ENCODE peak calls at places on chromosome 17, in four cellular contexts. P, E, X and F are unnamed samples.

GRCh38 chr17:14299261-14300093 is 1.4 kb upstream of the HS3ST3B1 start:
- DNase-seq in P (no peak), E (no peak), X (no peak), F (peak; percentile 28)

GRCh38 chr17:82780981-82781893 is 29.4 kb downstream of the TBCD start:
- DNase-seq in P (no peak), E (no peak), X (no peak), F (no peak)

GRCh38 chr17:82305727-82306300 is 11.6 kb downstream of the CD7 start:
- DNase-seq in P (no peak), E (no peak), X (no peak), F (no peak)

GRCh38 chr17:3559270-3559645 is 1.6 kb upstream of the TRPV3 start:
- DNase-seq in P (no peak), E (no peak), X (no peak), F (no peak)

GRCh38 chr17:67058036-67058435 is 13.7 kb downstream of the CACNG1 start:
- DNase-seq in P (no peak), E (no peak), X (no peak), F (no peak)

GRCh38 chr17:39667262-39668140 is 752 bp upstream of the PNMT start:
- DNase-seq in P (no peak), E (no peak), X (no peak), F (no peak)

GRCh38 chr17:3038941-3039340 is 24.5 kb downstream of the OR1D5 start:
- DNase-seq in P (no peak), E (no peak), X (no peak), F (no peak)

GRCh38 chr17:35094902-35095301 is 24.8 kb downstream of the RAD51D start:
- DNase-seq in P (no peak), E (peak; percentile 89), X (no peak), F (no peak)

GRCh38 chr17:57264776-57265175 is 8.5 kb downstream of the MSI2 start:
- DNase-seq in P (no peak), E (no peak), X (no peak), F (no peak)

GRCh38 chr17:60049936-60050335 is 28.8 kb downstream of the HEATR6 start:
- DNase-seq in P (no peak), E (no peak), X (no peak), F (no peak)

GRCh38 chr17:65560628-65561371 is 648 bp downstream of the AXIN2 start:
- DNase-seq in P (peak; percentile 49), E (peak; percentile 94), X (peak; percentile 88), F (peak; percentile 82)

GRCh38 chr17:83080641-83081560 is 1.5 kb downstream of the METRNL start:
- DNase-seq in P (no peak), E (no peak), X (no peak), F (peak; percentile 56)

GRCh38 chr17:21463779-21464407 is 87.7 kb downstream of the KCNJ12 start:
- DNase-seq in P (no peak), E (no peak), X (no peak), F (no peak)

GRCh38 chr17:60231234-60231633 is 81.5 kb downstream of the CA4 start:
- DNase-seq in P (no peak), E (peak; percentile 10), X (peak; percentile 25), F (no peak)

GRCh38 chr17:77372444-77373297 is 231.9 kb downstream of the SEC14L1 start:
- DNase-seq in P (peak; percentile 59), E (no peak), X (peak; percentile 75), F (peak; percentile 60)

GRCh38 chr17:37607637-37608368 is 1.4 kb downstream of the SYNRG start:
- DNase-seq in P (no peak), E (no peak), X (peak; percentile 77), F (peak; percentile 15)

GRCh38 chr17:61634942-61635538 is 44.0 kb upstream of the NACA2 start:
- DNase-seq in P (no peak), E (no peak), X (no peak), F (no peak)

GRCh38 chr17:58756246-58757161 is 850 bp downstream of the PPM1E start:
- DNase-seq in P (no peak), E (no peak), X (peak; percentile 12), F (no peak)

GRCh38 chr17:3912827-3913226 is 3.4 kb downstream of the P2RX1 start:
- DNase-seq in P (no peak), E (no peak), X (no peak), F (no peak)

GRCh38 chr17:16406742-16407674 is 8.4 kb upstream of the TRPV2 start:
- DNase-seq in P (no peak), E (no peak), X (no peak), F (no peak)

GRCh38 chr17:67156269-67157199 is 88.5 kb downstream of the HELZ start:
- DNase-seq in P (no peak), E (no peak), X (no peak), F (no peak)

GRCh38 chr17:42329025-42329976 is 41.0 kb downstream of the STAT5A start:
- DNase-seq in P (no peak), E (no peak), X (no peak), F (no peak)

GRCh38 chr17:4162366-4162765 is 19.4 kb downstream of the CYB5D2 start:
- DNase-seq in P (no peak), E (no peak), X (no peak), F (no peak)

GRCh38 chr17:83125515-83126274 is 46.3 kb downstream of the METRNL start:
- DNase-seq in P (peak; percentile 14), E (no peak), X (no peak), F (no peak)

GRCh38 chr17:64459284-64459747 is 10.4 kb downstream of the MILR1 start:
- DNase-seq in P (no peak), E (peak; percentile 59), X (no peak), F (no peak)

GRCh38 chr17:71251276-71251675 is 869.5 kb upstream of the SOX9 start:
- DNase-seq in P (no peak), E (no peak), X (no peak), F (no peak)

GRCh38 chr17:42413464-42414040 is 9.5 kb downstream of the CAVIN1 start:
- DNase-seq in P (no peak), E (no peak), X (no peak), F (no peak)

GRCh38 chr17:57874434-57875108 is 24.7 kb upstream of the MRPS23 start:
- DNase-seq in P (peak; percentile 38), E (no peak), X (no peak), F (no peak)

GRCh38 chr17:48565024-48565558 is 13.1 kb downstream of the HOXB4 start:
- DNase-seq in P (no peak), E (no peak), X (no peak), F (no peak)

GRCh38 chr17:77741109-77741508 is 217.4 kb upstream of the TNRC6C start:
- DNase-seq in P (no peak), E (no peak), X (no peak), F (peak; percentile 15)

GRCh38 chr17:77346765-77347164 is 206.0 kb downstream of the SEC14L1 start:
- DNase-seq in P (no peak), E (no peak), X (no peak), F (no peak)

GRCh38 chr17:42266918-42267766 is 9.0 kb downstream of the STAT5B start:
- DNase-seq in P (no peak), E (peak; percentile 76), X (no peak), F (peak; percentile 45)

GRCh38 chr17:55430531-55431228 is 9.0 kb upstream of the MMD start:
- DNase-seq in P (no peak), E (no peak), X (no peak), F (no peak)

GRCh38 chr17:51059781-51060180 is 60.9 kb downstream of the SPAG9 start:
- DNase-seq in P (no peak), E (no peak), X (no peak), F (no peak)

GRCh38 chr17:49361902-49362722 is at the start of gene ZNF652:
- DNase-seq in P (peak; percentile 69), E (peak; percentile 93), X (peak; percentile 97), F (peak; percentile 98)

GRCh38 chr17:1989135-1989534 is 36.0 kb downstream of the RTN4RL1 start:
- DNase-seq in P (no peak), E (peak; percentile 12), X (no peak), F (no peak)

GRCh38 chr17:37478187-37478586 is 11.5 kb upstream of the DUSP14 start:
- DNase-seq in P (no peak), E (no peak), X (no peak), F (no peak)

GRCh38 chr17:80984749-80985148 is 6.9 kb upstream of the CHMP6 start:
- DNase-seq in P (no peak), E (peak; percentile 88), X (no peak), F (no peak)
- TF ChIP-seq CTCF in P (no peak), E (peak; percentile 47), X (no peak), F (no peak)

DNA sequence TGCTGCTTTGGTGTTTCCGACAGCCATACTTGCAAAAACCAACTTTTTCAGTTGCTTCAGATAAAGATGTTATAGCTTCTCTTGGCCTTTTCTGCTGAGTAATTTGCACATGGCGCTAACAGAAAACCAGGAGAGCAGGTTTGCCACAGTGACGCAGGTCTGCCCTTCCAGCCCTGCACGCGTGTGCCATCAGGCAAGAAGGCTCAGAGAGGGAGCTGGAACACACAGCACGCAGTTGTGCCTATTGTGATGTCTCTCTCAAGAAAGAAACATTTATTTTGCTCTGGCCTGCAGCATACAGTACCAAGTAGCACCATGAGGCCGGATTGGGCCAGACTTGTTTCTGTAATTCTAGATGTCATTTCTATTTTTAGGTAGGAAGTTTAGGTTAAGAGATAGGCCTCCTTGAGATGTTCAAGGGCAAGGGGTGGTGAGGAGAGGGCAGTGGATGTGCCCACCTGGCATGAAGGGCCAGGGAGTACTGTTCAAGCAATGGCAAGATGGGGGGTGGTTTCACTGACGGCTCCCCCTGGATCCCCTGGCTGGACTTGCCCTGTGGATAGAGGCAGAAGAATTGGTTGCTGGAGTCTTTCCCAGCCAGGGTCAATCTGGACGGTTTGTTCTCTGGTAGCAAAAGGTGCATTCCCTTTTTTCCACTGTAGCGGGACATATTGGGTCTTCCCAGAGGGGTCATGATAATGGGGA is 1.9 kb downstream of the CBX2 start:
- DNase-seq in P (no peak), E (no peak), X (no peak), F (no peak)
- H3K27me3 ChIP-seq in P (peaks cover 17% of the 10 kb centered on the region), E (peaks cover 22% of the 10 kb centered on the region), X (peaks cover 93% of the 10 kb centered on the region), F (peaks cover 20% of the 10 kb centered on the region)

GRCh38 chr17:28473542-28473941 is at the start of gene SLC13A2:
- DNase-seq in P (no peak), E (no peak), X (no peak), F (no peak)
- TF ChIP-seq CTCF in P (no peak), E (no peak), X (no peak), F (no peak)

GRCh38 chr17:79619196-79619595 is 8.3 kb upstream of the RBFOX3 start:
- DNase-seq in P (no peak), E (no peak), X (no peak), F (no peak)
- H3K27me3 ChIP-seq in P (no peaks in the 10 kb centered on the region), E (peaks cover 63% of the 10 kb centered on the region), X (peaks cover 92% of the 10 kb centered on the region), F (no peaks in the 10 kb centered on the region)

DNA sequence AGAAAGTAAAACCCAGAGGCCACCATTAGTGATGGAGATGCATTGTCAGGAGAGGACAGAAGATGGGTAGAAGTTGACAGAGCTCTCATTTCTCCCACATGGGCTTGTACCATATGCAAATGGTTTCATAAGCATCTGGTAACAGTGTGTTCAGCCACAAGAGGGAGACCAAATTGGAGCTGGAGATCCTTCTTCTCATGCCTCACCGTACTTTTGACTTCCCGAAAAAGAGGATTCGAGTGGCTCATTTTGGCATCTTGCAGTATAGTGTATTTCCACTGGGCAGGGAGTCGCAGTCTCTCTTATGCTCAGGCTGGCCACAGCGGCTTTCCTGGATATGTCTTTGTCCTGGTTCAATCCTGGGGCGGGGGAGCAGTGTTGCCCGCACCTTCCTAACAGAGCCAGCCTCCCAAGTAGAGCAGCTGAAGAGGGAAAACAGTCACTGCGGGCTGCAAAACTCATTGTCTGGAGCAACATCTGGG is 23.8 kb downstream of the TBC1D3B start:
- DNase-seq in P (no peak), E (no peak), X (peak; percentile 8), F (no peak)
- TF ChIP-seq CTCF in P (no peak), E (peak; percentile 33), X (peak; percentile 12), F (no peak)